ENCODE peak calls at places on chromosomes 12 and 14, in five cellular contexts. P is adrenal gland; M is CD8-positive, alpha-beta memory T cell; B is heart right ventricle; F is neuronal stem cell. G is an unnamed sample.
A peak's percentile ranks its signal among the peaks of the same experiment; 100 is the strongest.

GRCh38 chr14:92382677-92383076 is 59.7 kb downstream of the SLC24A4 start:
- DNase-seq in P (peak; percentile 30), M (no peak), B (no peak), F (no peak), G (no peak)

GRCh38 chr12:10554228-10554970 is 48.7 kb downstream of the EIF2S3B start:
- DNase-seq in P (no peak), M (no peak), B (no peak), F (no peak), G (no peak)

GRCh38 chr14:70237710-70238109 is 49.0 kb upstream of the SLC8A3 start:
- DNase-seq in P (no peak), M (no peak), B (no peak), F (no peak), G (no peak)

GRCh38 chr14:67618617-67619063 is 1.1 kb upstream of the ARG2 start:
- DNase-seq in P (no peak), M (no peak), B (peak; percentile 35), F (peak; percentile 31), G (no peak)

GRCh38 chr12:118166946-118167345 is 31.0 kb downstream of the PEBP1 start:
- DNase-seq in P (no peak), M (no peak), B (no peak), F (no peak), G (no peak)

GRCh38 chr12:31773867-31774266 is 45.0 kb upstream of the AMN1 start:
- DNase-seq in P (no peak), M (no peak), B (no peak), F (no peak), G (no peak)

GRCh38 chr14:51335521-51335920 is 95.5 kb downstream of the TMX1 start:
- DNase-seq in P (peak; percentile 72), M (no peak), B (peak; percentile 60), F (no peak), G (peak; percentile 13)

GRCh38 chr12:19130224-19131019 is 889 bp downstream of the PLEKHA5 start:
- DNase-seq in P (peak; percentile 35), M (peak; percentile 11), B (peak; percentile 25), F (peak; percentile 33), G (peak; percentile 42)

GRCh38 chr14:65098586-65098985 is 3.7 kb downstream of the MAX start:
- DNase-seq in P (no peak), M (no peak), B (no peak), F (no peak), G (no peak)

GRCh38 chr14:65019944-65020566 is 33.4 kb downstream of the FNTB start:
- DNase-seq in P (peak; percentile 36), M (no peak), B (peak; percentile 33), F (peak; percentile 56), G (peak; percentile 31)

GRCh38 chr12:22702690-22703089 is 77.7 kb downstream of the ETNK1 start:
- DNase-seq in P (no peak), M (no peak), B (no peak), F (no peak), G (no peak)

GRCh38 chr14:37994846-37995372 is 212.8 kb upstream of the SSTR1 start:
- DNase-seq in P (no peak), M (no peak), B (no peak), F (no peak), G (no peak)

GRCh38 chr12:113439606-113440030 is 17.4 kb downstream of the SDSL start:
- DNase-seq in P (no peak), M (no peak), B (peak; percentile 25), F (peak; percentile 64), G (peak; percentile 47)

GRCh38 chr12:24902521-24903304 is 46.2 kb downstream of the BCAT1 start:
- DNase-seq in P (no peak), M (no peak), B (no peak), F (no peak), G (no peak)

GRCh38 chr12:1911598-1912575 is 6.6 kb downstream of the CACNA2D4 start:
- DNase-seq in P (no peak), M (no peak), B (no peak), F (no peak), G (no peak)

GRCh38 chr12:9869307-9870161 is at the start of gene CLEC2B:
- DNase-seq in P (no peak), M (no peak), B (peak; percentile 9), F (no peak), G (no peak)

GRCh38 chr14:105290598-105291356 is 10.0 kb downstream of the BRF1 start:
- DNase-seq in P (no peak), M (no peak), B (no peak), F (no peak), G (no peak)

GRCh38 chr14:73153272-73153671 is 17.0 kb downstream of the PSEN1 start:
- DNase-seq in P (no peak), M (no peak), B (no peak), F (no peak), G (no peak)

GRCh38 chr12:56931474-56931978 is 2.7 kb downstream of the SDR9C7 start:
- DNase-seq in P (no peak), M (no peak), B (no peak), F (no peak), G (no peak)

GRCh38 chr12:108630481-108631207 is 3.0 kb downstream of the SELPLG start:
- DNase-seq in P (no peak), M (no peak), B (no peak), F (no peak), G (no peak)

GRCh38 chr12:56104815-56105476 is 587 bp downstream of the PA2G4 start:
- DNase-seq in P (no peak), M (peak; percentile 6), B (no peak), F (no peak), G (peak; percentile 32)

GRCh38 chr14:92579244-92579643 is 65.7 kb downstream of the RIN3 start:
- DNase-seq in P (no peak), M (no peak), B (no peak), F (no peak), G (no peak)

GRCh38 chr12:71431991-71432390 is 7.6 kb upstream of the LGR5 start:
- DNase-seq in P (no peak), M (no peak), B (no peak), F (no peak), G (no peak)

GRCh38 chr14:69710378-69710777 is 56.6 kb upstream of the SRSF5 start:
- DNase-seq in P (no peak), M (no peak), B (no peak), F (no peak), G (no peak)

GRCh38 chr12:128467882-128468281 is 200.9 kb downstream of the TMEM132C start:
- DNase-seq in P (no peak), M (no peak), B (no peak), F (no peak), G (no peak)

GRCh38 chr14:54026671-54027070 is 70.0 kb upstream of the BMP4 start:
- DNase-seq in P (no peak), M (no peak), B (no peak), F (no peak), G (no peak)

GRCh38 chr12:132339856-132340255 is 10.5 kb upstream of the GALNT9 start:
- DNase-seq in P (no peak), M (no peak), B (no peak), F (no peak), G (no peak)

GRCh38 chr12:124778411-124778810 is 85.3 kb downstream of the SCARB1 start:
- DNase-seq in P (no peak), M (no peak), B (no peak), F (no peak), G (no peak)

GRCh38 chr14:104677506-104678332 is 11.7 kb upstream of the INF2 start:
- DNase-seq in P (peak; percentile 86), M (peak; percentile 40), B (peak; percentile 84), F (peak; percentile 59), G (peak; percentile 78)

GRCh38 chr14:101034986-101035385 is 131.5 kb upstream of the RTL1 start:
- DNase-seq in P (peak; percentile 8), M (no peak), B (no peak), F (no peak), G (no peak)

GRCh38 chr12:66132408-66132807 is 1.9 kb upstream of the LLPH start:
- DNase-seq in P (no peak), M (no peak), B (peak; percentile 26), F (no peak), G (no peak)

GRCh38 chr14:90576581-90576980 is 179.8 kb downstream of the CALM1 start:
- DNase-seq in P (no peak), M (no peak), B (no peak), F (no peak), G (no peak)

GRCh38 chr14:90574640-90575131 is 177.9 kb downstream of the CALM1 start:
- DNase-seq in P (no peak), M (no peak), B (peak; percentile 45), F (no peak), G (no peak)

GRCh38 chr14:90576981-90577660 is 180.3 kb downstream of the CALM1 start:
- DNase-seq in P (no peak), M (no peak), B (no peak), F (no peak), G (no peak)

GRCh38 chr14:90575781-90576180 is 179.0 kb downstream of the CALM1 start:
- DNase-seq in P (no peak), M (no peak), B (no peak), F (no peak), G (no peak)

DNA sequence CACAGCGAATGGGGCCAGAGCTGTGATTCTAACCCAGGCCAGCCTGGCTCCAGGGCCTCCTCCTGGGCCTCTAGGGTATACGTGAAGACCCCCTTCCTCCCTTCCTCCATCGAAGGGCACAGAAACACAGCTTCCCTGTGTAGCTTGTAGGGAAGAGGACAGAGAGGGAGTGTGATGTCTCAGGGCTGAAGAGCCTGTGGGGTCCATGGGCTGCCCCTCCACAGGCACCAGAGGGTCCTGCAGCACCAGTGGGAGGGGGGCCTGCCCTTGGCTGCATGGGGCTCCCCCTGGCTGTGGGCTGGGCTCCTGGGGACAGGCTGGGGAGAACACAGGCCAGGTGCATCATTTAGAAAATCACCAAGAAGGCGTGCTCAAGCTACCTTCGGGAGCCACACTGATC is 178.5 kb downstream of the CALM1 start:
- DNase-seq in P (no peak), M (no peak), B (no peak), F (no peak), G (no peak)
- H3K36me3 ChIP-seq in P (no peaks in the 10 kb centered on the region), M (no peaks in the 10 kb centered on the region), B (no peaks in the 10 kb centered on the region), F (no peaks in the 10 kb centered on the region), G (no peaks in the 10 kb centered on the region)

GRCh38 chr14:43001729-43002128 is 1395.1 kb downstream of the LRFN5 start:
- DNase-seq in P (no peak), M (no peak), B (no peak), F (no peak), G (no peak)
- H3K9me3 ChIP-seq in P (no peaks in the 10 kb centered on the region), M (peaks cover 9% of the 10 kb centered on the region), B (peaks cover 51% of the 10 kb centered on the region), F (peaks cover 11% of the 10 kb centered on the region), G (no peaks in the 10 kb centered on the region)

GRCh38 chr12:34386621-34387255 is 364.4 kb downstream of the ALG10 start:
- DNase-seq in P (no peak), M (no peak), B (no peak), F (no peak), G (no peak)
- H3K36me3 ChIP-seq in P (no peaks in the 10 kb centered on the region), M (no peaks in the 10 kb centered on the region), B (no peaks in the 10 kb centered on the region), F (no peaks in the 10 kb centered on the region), G (no peaks in the 10 kb centered on the region)

GRCh38 chr14:106528717-106529116 is 1002.3 kb downstream of the TMEM121 start:
- DNase-seq in P (no peak), M (no peak), B (no peak), F (no peak), G (no peak)

GRCh38 chr14:106518054-106518943 is 991.9 kb downstream of the TMEM121 start:
- DNase-seq in P (peak; percentile 21), M (peak; percentile 83), B (no peak), F (no peak), G (peak; percentile 9)

DNA sequence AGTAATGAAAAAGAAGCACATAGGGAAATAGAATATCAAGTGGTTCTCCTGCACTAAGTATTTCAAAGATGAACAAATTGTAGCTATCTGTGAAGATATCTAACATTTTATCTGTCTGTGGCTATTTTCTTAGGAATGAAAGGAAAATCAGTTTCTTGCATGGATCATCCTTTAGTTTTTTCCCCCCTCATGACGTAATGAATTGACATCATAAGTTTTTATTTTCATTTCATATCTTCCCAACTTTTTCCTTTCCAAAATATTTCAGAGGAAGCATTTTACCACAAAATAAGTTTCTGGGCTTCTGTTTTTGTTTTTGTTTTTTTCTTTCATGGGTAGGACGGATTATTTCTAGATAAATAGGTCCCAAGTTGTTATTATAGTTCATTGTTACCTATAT is 996.6 kb downstream of the TMEM121 start:
- DNase-seq in P (no peak), M (no peak), B (no peak), F (no peak), G (no peak)
- H3K9me3 ChIP-seq in P (no peaks in the 10 kb centered on the region), M (no peaks in the 10 kb centered on the region), B (no peaks in the 10 kb centered on the region), F (no peaks in the 10 kb centered on the region), G (no peaks in the 10 kb centered on the region)